ENCODE peak calls at places on chromosomes 1 and 21, in ten cellular contexts. One of them, this sample, is unnamed.

GRCh38 chr1:187877220-187877619 is 1048.5 kb downstream of the PLA2G4A start:
- DNase-seq in lower lobe of right lung: no peak
- DNase-seq in dorsolateral prefrontal cortex: no peak
- DNase-seq in fibroblast of lung: no peak
- DNase-seq in ovary: no peak
- DNase-seq in AG04450: no peak
- DNase-seq in GM23338: no peak
- DNase-seq in CD8-positive, alpha-beta T cell: no peak
- DNase-seq in heart right ventricle: no peak
- DNase-seq in left ventricle myocardium inferior: no peak
- DNase-seq in this sample: no peak

GRCh38 chr1:222347627-222348026 is 200.3 kb downstream of the HHIPL2 start:
- DNase-seq in lower lobe of right lung: no peak
- DNase-seq in dorsolateral prefrontal cortex: no peak
- DNase-seq in fibroblast of lung: no peak
- DNase-seq in ovary: no peak
- DNase-seq in AG04450: no peak
- DNase-seq in GM23338: no peak
- DNase-seq in CD8-positive, alpha-beta T cell: no peak
- DNase-seq in heart right ventricle: no peak
- DNase-seq in left ventricle myocardium inferior: no peak
- DNase-seq in this sample: no peak

GRCh38 chr1:29703596-29703995 is 467.3 kb downstream of the PTPRU start:
- DNase-seq in lower lobe of right lung: no peak
- DNase-seq in dorsolateral prefrontal cortex: no peak
- DNase-seq in fibroblast of lung: peak; percentile 58
- DNase-seq in ovary: no peak
- DNase-seq in AG04450: no peak
- DNase-seq in GM23338: peak; percentile 74
- DNase-seq in CD8-positive, alpha-beta T cell: no peak
- DNase-seq in heart right ventricle: no peak
- DNase-seq in left ventricle myocardium inferior: no peak
- DNase-seq in this sample: peak; percentile 64

GRCh38 chr21:17819878-17820232 is 699 bp upstream of the C21orf91 start:
- DNase-seq in lower lobe of right lung: no peak
- DNase-seq in dorsolateral prefrontal cortex: no peak
- DNase-seq in fibroblast of lung: no peak
- DNase-seq in ovary: no peak
- DNase-seq in AG04450: peak; percentile 53
- DNase-seq in GM23338: peak; percentile 45
- DNase-seq in CD8-positive, alpha-beta T cell: no peak
- DNase-seq in heart right ventricle: no peak
- DNase-seq in left ventricle myocardium inferior: no peak
- DNase-seq in this sample: peak; percentile 13

GRCh38 chr1:26475989-26476388 is 3.7 kb downstream of the HMGN2 start:
- DNase-seq in lower lobe of right lung: no peak
- DNase-seq in dorsolateral prefrontal cortex: no peak
- DNase-seq in fibroblast of lung: no peak
- DNase-seq in ovary: no peak
- DNase-seq in AG04450: no peak
- DNase-seq in GM23338: no peak
- DNase-seq in CD8-positive, alpha-beta T cell: no peak
- DNase-seq in heart right ventricle: no peak
- DNase-seq in left ventricle myocardium inferior: no peak
- DNase-seq in this sample: no peak

GRCh38 chr1:47761974-47762373 is 235.2 kb downstream of the TRABD2B start:
- DNase-seq in lower lobe of right lung: no peak
- DNase-seq in dorsolateral prefrontal cortex: no peak
- DNase-seq in fibroblast of lung: no peak
- DNase-seq in ovary: no peak
- DNase-seq in AG04450: no peak
- DNase-seq in GM23338: no peak
- DNase-seq in CD8-positive, alpha-beta T cell: no peak
- DNase-seq in heart right ventricle: no peak
- DNase-seq in left ventricle myocardium inferior: no peak
- DNase-seq in this sample: no peak

GRCh38 chr1:162197615-162198497 is 128.4 kb downstream of the NOS1AP start:
- DNase-seq in lower lobe of right lung: no peak
- DNase-seq in dorsolateral prefrontal cortex: no peak
- DNase-seq in fibroblast of lung: no peak
- DNase-seq in ovary: no peak
- DNase-seq in AG04450: no peak
- DNase-seq in GM23338: peak; percentile 54
- DNase-seq in CD8-positive, alpha-beta T cell: no peak
- DNase-seq in heart right ventricle: no peak
- DNase-seq in left ventricle myocardium inferior: no peak
- DNase-seq in this sample: peak; percentile 20

GRCh38 chr1:85460555-85461088 is 4.3 kb downstream of the DDAH1 start:
- DNase-seq in lower lobe of right lung: no peak
- DNase-seq in dorsolateral prefrontal cortex: no peak
- DNase-seq in fibroblast of lung: no peak
- DNase-seq in ovary: no peak
- DNase-seq in AG04450: no peak
- DNase-seq in GM23338: no peak
- DNase-seq in CD8-positive, alpha-beta T cell: no peak
- DNase-seq in heart right ventricle: no peak
- DNase-seq in left ventricle myocardium inferior: no peak
- DNase-seq in this sample: no peak

GRCh38 chr1:234782057-234782800 is 172.3 kb upstream of the IRF2BP2 start:
- DNase-seq in lower lobe of right lung: no peak
- DNase-seq in dorsolateral prefrontal cortex: no peak
- DNase-seq in fibroblast of lung: no peak
- DNase-seq in ovary: no peak
- DNase-seq in AG04450: no peak
- DNase-seq in GM23338: no peak
- DNase-seq in CD8-positive, alpha-beta T cell: no peak
- DNase-seq in heart right ventricle: no peak
- DNase-seq in left ventricle myocardium inferior: no peak
- DNase-seq in this sample: no peak

GRCh38 chr1:40032240-40032891 is 8.2 kb upstream of the CAP1 start:
- DNase-seq in lower lobe of right lung: no peak
- DNase-seq in dorsolateral prefrontal cortex: peak; percentile 63
- DNase-seq in fibroblast of lung: peak; percentile 79
- DNase-seq in ovary: no peak
- DNase-seq in AG04450: no peak
- DNase-seq in GM23338: peak; percentile 70
- DNase-seq in CD8-positive, alpha-beta T cell: peak; percentile 59
- DNase-seq in heart right ventricle: no peak
- DNase-seq in left ventricle myocardium inferior: no peak
- DNase-seq in this sample: peak; percentile 45

GRCh38 chr1:47918257-47918867 is 78.8 kb downstream of the TRABD2B start:
- DNase-seq in lower lobe of right lung: no peak
- DNase-seq in dorsolateral prefrontal cortex: no peak
- DNase-seq in fibroblast of lung: no peak
- DNase-seq in ovary: no peak
- DNase-seq in AG04450: no peak
- DNase-seq in GM23338: no peak
- DNase-seq in CD8-positive, alpha-beta T cell: no peak
- DNase-seq in heart right ventricle: no peak
- DNase-seq in left ventricle myocardium inferior: no peak
- DNase-seq in this sample: no peak

GRCh38 chr1:228904222-228904621 is 168.9 kb downstream of the RHOU start:
- DNase-seq in lower lobe of right lung: no peak
- DNase-seq in dorsolateral prefrontal cortex: no peak
- DNase-seq in fibroblast of lung: no peak
- DNase-seq in ovary: no peak
- DNase-seq in AG04450: no peak
- DNase-seq in GM23338: no peak
- DNase-seq in CD8-positive, alpha-beta T cell: no peak
- DNase-seq in heart right ventricle: no peak
- DNase-seq in left ventricle myocardium inferior: no peak
- DNase-seq in this sample: no peak

GRCh38 chr1:169928438-169929209 is 34.9 kb upstream of the SCYL3 start:
- DNase-seq in lower lobe of right lung: no peak
- DNase-seq in dorsolateral prefrontal cortex: no peak
- DNase-seq in fibroblast of lung: peak; percentile 80
- DNase-seq in ovary: no peak
- DNase-seq in AG04450: peak; percentile 16
- DNase-seq in GM23338: peak; percentile 70
- DNase-seq in CD8-positive, alpha-beta T cell: no peak
- DNase-seq in heart right ventricle: no peak
- DNase-seq in left ventricle myocardium inferior: no peak
- DNase-seq in this sample: peak; percentile 26

GRCh38 chr1:44048816-44049215 is 17.6 kb upstream of the SLC6A9 start:
- DNase-seq in lower lobe of right lung: no peak
- DNase-seq in dorsolateral prefrontal cortex: no peak
- DNase-seq in fibroblast of lung: peak; percentile 64
- DNase-seq in ovary: no peak
- DNase-seq in AG04450: no peak
- DNase-seq in GM23338: no peak
- DNase-seq in CD8-positive, alpha-beta T cell: no peak
- DNase-seq in heart right ventricle: no peak
- DNase-seq in left ventricle myocardium inferior: no peak
- DNase-seq in this sample: no peak

GRCh38 chr1:101236546-101237228 is at the start of gene S1PR1:
- DNase-seq in lower lobe of right lung: peak; percentile 85
- DNase-seq in dorsolateral prefrontal cortex: no peak
- DNase-seq in fibroblast of lung: peak; percentile 73
- DNase-seq in ovary: peak; percentile 49
- DNase-seq in AG04450: no peak
- DNase-seq in GM23338: peak; percentile 88
- DNase-seq in CD8-positive, alpha-beta T cell: peak; percentile 86
- DNase-seq in heart right ventricle: peak; percentile 83
- DNase-seq in left ventricle myocardium inferior: peak; percentile 83
- DNase-seq in this sample: peak; percentile 25
- H3K27ac ChIP-seq in lower lobe of right lung: peak within 1 kb of the TSS; percentile 90
- H3K27ac ChIP-seq in dorsolateral prefrontal cortex: peak within 1 kb of the TSS; percentile 82
- H3K27ac ChIP-seq in fibroblast of lung: no peak within 1 kb of the TSS
- H3K27ac ChIP-seq in ovary: peak within 1 kb of the TSS; percentile 25
- H3K27ac ChIP-seq in AG04450: peak within 1 kb of the TSS; percentile 70
- H3K27ac ChIP-seq in GM23338: no peak within 1 kb of the TSS
- H3K27ac ChIP-seq in CD8-positive, alpha-beta T cell: peak within 1 kb of the TSS; percentile 88
- H3K27ac ChIP-seq in heart right ventricle: peak within 1 kb of the TSS; percentile 81
- H3K27ac ChIP-seq in left ventricle myocardium inferior: peak within 1 kb of the TSS; percentile 98
- H3K27ac ChIP-seq in this sample: peak within 1 kb of the TSS; percentile 73

GRCh38 chr1:19554090-19554489 is 68.8 kb upstream of the CAPZB start:
- DNase-seq in lower lobe of right lung: no peak
- DNase-seq in dorsolateral prefrontal cortex: no peak
- DNase-seq in fibroblast of lung: no peak
- DNase-seq in ovary: no peak
- DNase-seq in AG04450: no peak
- DNase-seq in GM23338: no peak
- DNase-seq in CD8-positive, alpha-beta T cell: no peak
- DNase-seq in heart right ventricle: no peak
- DNase-seq in left ventricle myocardium inferior: no peak
- DNase-seq in this sample: no peak
- TF ChIP-seq CTCF in lower lobe of right lung: no peak
- TF ChIP-seq CTCF in dorsolateral prefrontal cortex: no peak
- TF ChIP-seq CTCF in fibroblast of lung: no peak
- TF ChIP-seq CTCF in ovary: no peak
- TF ChIP-seq CTCF in AG04450: no peak
- TF ChIP-seq CTCF in GM23338: no peak
- TF ChIP-seq CTCF in CD8-positive, alpha-beta T cell: no peak
- TF ChIP-seq CTCF in heart right ventricle: no peak
- TF ChIP-seq CTCF in left ventricle myocardium inferior: no peak
- TF ChIP-seq CTCF in this sample: no peak

DNA sequence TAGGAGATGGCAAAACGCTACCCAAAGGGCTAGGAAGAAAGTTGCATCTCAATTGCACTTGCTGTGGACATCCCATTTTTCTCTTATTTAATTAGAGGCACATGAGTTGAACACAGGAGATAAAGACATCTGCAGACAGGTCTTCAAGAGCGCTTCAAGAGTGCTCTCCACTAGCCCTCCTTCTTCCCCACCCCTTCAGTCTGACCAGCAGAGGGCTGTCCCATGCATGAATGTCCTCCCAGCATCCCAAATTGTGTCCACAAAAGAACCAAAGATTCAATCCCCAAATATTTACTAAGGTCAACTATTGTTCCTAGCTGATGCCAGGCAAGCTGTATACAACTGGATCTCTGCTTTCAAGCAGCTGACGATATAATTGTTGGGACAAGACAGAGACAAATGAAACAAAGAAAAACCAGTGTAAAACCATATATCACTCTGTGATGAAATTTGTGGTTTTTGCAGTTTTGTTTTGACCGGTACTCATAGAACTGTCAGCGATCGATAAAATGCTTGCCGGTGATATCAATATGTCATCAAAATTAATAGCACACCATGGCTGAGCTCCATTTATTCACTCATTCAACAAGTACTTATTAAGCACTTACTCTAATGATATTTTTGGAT is 174.2 kb downstream of the TNR start:
- DNase-seq in lower lobe of right lung: no peak
- DNase-seq in dorsolateral prefrontal cortex: no peak
- DNase-seq in fibroblast of lung: no peak
- DNase-seq in ovary: no peak
- DNase-seq in AG04450: no peak
- DNase-seq in GM23338: no peak
- DNase-seq in CD8-positive, alpha-beta T cell: no peak
- DNase-seq in heart right ventricle: no peak
- DNase-seq in left ventricle myocardium inferior: no peak
- DNase-seq in this sample: no peak
- H3K27ac ChIP-seq in lower lobe of right lung: no peak overlapping the region
- H3K27ac ChIP-seq in dorsolateral prefrontal cortex: no peak overlapping the region
- H3K27ac ChIP-seq in fibroblast of lung: no peak overlapping the region
- H3K27ac ChIP-seq in ovary: no peak overlapping the region
- H3K27ac ChIP-seq in AG04450: no peak overlapping the region
- H3K27ac ChIP-seq in GM23338: no peak overlapping the region
- H3K27ac ChIP-seq in CD8-positive, alpha-beta T cell: no peak overlapping the region
- H3K27ac ChIP-seq in heart right ventricle: no peak overlapping the region
- H3K27ac ChIP-seq in left ventricle myocardium inferior: no peak overlapping the region
- H3K27ac ChIP-seq in this sample: no peak overlapping the region

GRCh38 chr1:9825101-9826074 is 1.6 kb upstream of the CLSTN1 start:
- DNase-seq in lower lobe of right lung: peak; percentile 72
- DNase-seq in dorsolateral prefrontal cortex: no peak
- DNase-seq in fibroblast of lung: peak; percentile 46
- DNase-seq in ovary: peak; percentile 69
- DNase-seq in AG04450: no peak
- DNase-seq in GM23338: peak; percentile 77
- DNase-seq in CD8-positive, alpha-beta T cell: peak; percentile 62
- DNase-seq in heart right ventricle: no peak
- DNase-seq in left ventricle myocardium inferior: peak; percentile 31
- DNase-seq in this sample: peak; percentile 97

GRCh38 chr1:9824702-9825089 is 931 bp upstream of the CLSTN1 start:
- DNase-seq in lower lobe of right lung: no peak
- DNase-seq in dorsolateral prefrontal cortex: no peak
- DNase-seq in fibroblast of lung: no peak
- DNase-seq in ovary: peak; percentile 44
- DNase-seq in AG04450: no peak
- DNase-seq in GM23338: no peak
- DNase-seq in CD8-positive, alpha-beta T cell: no peak
- DNase-seq in heart right ventricle: no peak
- DNase-seq in left ventricle myocardium inferior: no peak
- DNase-seq in this sample: no peak

GRCh38 chr1:9826616-9827015 is 2.9 kb upstream of the CLSTN1 start:
- DNase-seq in lower lobe of right lung: no peak
- DNase-seq in dorsolateral prefrontal cortex: no peak
- DNase-seq in fibroblast of lung: no peak
- DNase-seq in ovary: no peak
- DNase-seq in AG04450: no peak
- DNase-seq in GM23338: no peak
- DNase-seq in CD8-positive, alpha-beta T cell: no peak
- DNase-seq in heart right ventricle: no peak
- DNase-seq in left ventricle myocardium inferior: no peak
- DNase-seq in this sample: no peak

GRCh38 chr1:9826087-9826486 is 2.3 kb upstream of the CLSTN1 start:
- DNase-seq in lower lobe of right lung: no peak
- DNase-seq in dorsolateral prefrontal cortex: no peak
- DNase-seq in fibroblast of lung: no peak
- DNase-seq in ovary: no peak
- DNase-seq in AG04450: no peak
- DNase-seq in GM23338: no peak
- DNase-seq in CD8-positive, alpha-beta T cell: no peak
- DNase-seq in heart right ventricle: no peak
- DNase-seq in left ventricle myocardium inferior: no peak
- DNase-seq in this sample: no peak

GRCh38 chr1:9827558-9828185 is 3.9 kb upstream of the CLSTN1 start:
- DNase-seq in lower lobe of right lung: no peak
- DNase-seq in dorsolateral prefrontal cortex: no peak
- DNase-seq in fibroblast of lung: peak; percentile 56
- DNase-seq in ovary: no peak
- DNase-seq in AG04450: no peak
- DNase-seq in GM23338: peak; percentile 83
- DNase-seq in CD8-positive, alpha-beta T cell: no peak
- DNase-seq in heart right ventricle: no peak
- DNase-seq in left ventricle myocardium inferior: no peak
- DNase-seq in this sample: no peak
- TF ChIP-seq CTCF in lower lobe of right lung: no peak
- TF ChIP-seq CTCF in dorsolateral prefrontal cortex: peak; percentile 30
- TF ChIP-seq CTCF in fibroblast of lung: peak; percentile 28
- TF ChIP-seq CTCF in ovary: no peak
- TF ChIP-seq CTCF in AG04450: peak; percentile 47
- TF ChIP-seq CTCF in GM23338: peak; percentile 43
- TF ChIP-seq CTCF in CD8-positive, alpha-beta T cell: peak; percentile 39
- TF ChIP-seq CTCF in heart right ventricle: no peak
- TF ChIP-seq CTCF in left ventricle myocardium inferior: peak; percentile 11
- TF ChIP-seq CTCF in this sample: no peak

This sample was measured in RWPE1.